ENCODE peak calls at places on chromosome 13, in seven cellular contexts. One of them, this sample, is unnamed.

GRCh38 chr13:99123101-99124045 is 77.3 kb upstream of the UBAC2 start:
- DNase-seq in A549: no peak
- DNase-seq in NB4: no peak
- DNase-seq in heart left ventricle: no peak
- DNase-seq in tibial nerve: no peak
- DNase-seq in esophagus squamous epithelium: no peak
- DNase-seq in stomach: no peak
- DNase-seq in this sample: no peak

GRCh38 chr13:43129021-43129420 is 105.6 kb downstream of the DNAJC15 start:
- DNase-seq in A549: no peak
- DNase-seq in NB4: no peak
- DNase-seq in heart left ventricle: no peak
- DNase-seq in tibial nerve: no peak
- DNase-seq in esophagus squamous epithelium: no peak
- DNase-seq in stomach: no peak
- DNase-seq in this sample: no peak

GRCh38 chr13:42266464-42266863 is 5.5 kb upstream of the AKAP11 start:
- DNase-seq in A549: no peak
- DNase-seq in NB4: no peak
- DNase-seq in heart left ventricle: no peak
- DNase-seq in tibial nerve: no peak
- DNase-seq in esophagus squamous epithelium: no peak
- DNase-seq in stomach: no peak
- DNase-seq in this sample: no peak

GRCh38 chr13:49326222-49326917 is 78.6 kb downstream of the CDADC1 start:
- DNase-seq in A549: no peak
- DNase-seq in NB4: no peak
- DNase-seq in heart left ventricle: no peak
- DNase-seq in tibial nerve: no peak
- DNase-seq in esophagus squamous epithelium: no peak
- DNase-seq in stomach: no peak
- DNase-seq in this sample: no peak

GRCh38 chr13:108455320-108455719 is 174.1 kb upstream of the MYO16 start:
- DNase-seq in A549: no peak
- DNase-seq in NB4: no peak
- DNase-seq in heart left ventricle: no peak
- DNase-seq in tibial nerve: no peak
- DNase-seq in esophagus squamous epithelium: no peak
- DNase-seq in stomach: no peak
- DNase-seq in this sample: no peak

GRCh38 chr13:87884874-87885273 is 213.7 kb downstream of the SLITRK5 start:
- DNase-seq in A549: no peak
- DNase-seq in NB4: no peak
- DNase-seq in heart left ventricle: no peak
- DNase-seq in tibial nerve: no peak
- DNase-seq in esophagus squamous epithelium: no peak
- DNase-seq in stomach: no peak
- DNase-seq in this sample: peak; percentile 28

GRCh38 chr13:28137556-28137955 is 789 bp upstream of the PAN3 start:
- DNase-seq in A549: no peak
- DNase-seq in NB4: no peak
- DNase-seq in heart left ventricle: no peak
- DNase-seq in tibial nerve: peak; percentile 10
- DNase-seq in esophagus squamous epithelium: no peak
- DNase-seq in stomach: no peak
- DNase-seq in this sample: no peak

GRCh38 chr13:27978301-27978968 is 9.3 kb upstream of the CDX2 start:
- DNase-seq in A549: no peak
- DNase-seq in NB4: no peak
- DNase-seq in heart left ventricle: no peak
- DNase-seq in tibial nerve: no peak
- DNase-seq in esophagus squamous epithelium: no peak
- DNase-seq in stomach: no peak
- DNase-seq in this sample: no peak

GRCh38 chr13:103996733-103997132 is 930.5 kb upstream of the SLC10A2 start:
- DNase-seq in A549: no peak
- DNase-seq in NB4: no peak
- DNase-seq in heart left ventricle: no peak
- DNase-seq in tibial nerve: no peak
- DNase-seq in esophagus squamous epithelium: no peak
- DNase-seq in stomach: no peak
- DNase-seq in this sample: no peak

GRCh38 chr13:98942485-98942884 is 35.4 kb downstream of the DOCK9 start:
- DNase-seq in A549: no peak
- DNase-seq in NB4: no peak
- DNase-seq in heart left ventricle: no peak
- DNase-seq in tibial nerve: no peak
- DNase-seq in esophagus squamous epithelium: no peak
- DNase-seq in stomach: no peak
- DNase-seq in this sample: no peak

GRCh38 chr13:107459430-107459829 is 755.9 kb downstream of the LIG4 start:
- DNase-seq in A549: no peak
- DNase-seq in NB4: no peak
- DNase-seq in heart left ventricle: no peak
- DNase-seq in tibial nerve: no peak
- DNase-seq in esophagus squamous epithelium: no peak
- DNase-seq in stomach: no peak
- DNase-seq in this sample: no peak

GRCh38 chr13:49995535-49996165 is 1.2 kb upstream of the TRIM13 start:
- DNase-seq in A549: no peak
- DNase-seq in NB4: peak; percentile 84
- DNase-seq in heart left ventricle: no peak
- DNase-seq in tibial nerve: no peak
- DNase-seq in esophagus squamous epithelium: no peak
- DNase-seq in stomach: no peak
- DNase-seq in this sample: no peak

GRCh38 chr13:63409791-63410351 is 1994.2 kb upstream of the PCDH20 start:
- DNase-seq in A549: no peak
- DNase-seq in NB4: no peak
- DNase-seq in heart left ventricle: no peak
- DNase-seq in tibial nerve: no peak
- DNase-seq in esophagus squamous epithelium: no peak
- DNase-seq in stomach: no peak
- DNase-seq in this sample: no peak

GRCh38 chr13:107753286-107753685 is 462.1 kb downstream of the LIG4 start:
- DNase-seq in A549: no peak
- DNase-seq in NB4: no peak
- DNase-seq in heart left ventricle: no peak
- DNase-seq in tibial nerve: no peak
- DNase-seq in esophagus squamous epithelium: no peak
- DNase-seq in stomach: no peak
- DNase-seq in this sample: no peak

GRCh38 chr13:57858376-57858775 is 226.8 kb downstream of the PCDH17 start:
- DNase-seq in A549: no peak
- DNase-seq in NB4: peak; percentile 4
- DNase-seq in heart left ventricle: no peak
- DNase-seq in tibial nerve: no peak
- DNase-seq in esophagus squamous epithelium: no peak
- DNase-seq in stomach: no peak
- DNase-seq in this sample: no peak

GRCh38 chr13:51614350-51614786 is 30.1 kb downstream of the WDFY2 start:
- DNase-seq in A549: no peak
- DNase-seq in NB4: no peak
- DNase-seq in heart left ventricle: peak; percentile 45
- DNase-seq in tibial nerve: no peak
- DNase-seq in esophagus squamous epithelium: no peak
- DNase-seq in stomach: no peak
- DNase-seq in this sample: no peak

GRCh38 chr13:33678084-33678483 is 139.9 kb upstream of the RFC3 start:
- DNase-seq in A549: no peak
- DNase-seq in NB4: no peak
- DNase-seq in heart left ventricle: no peak
- DNase-seq in tibial nerve: no peak
- DNase-seq in esophagus squamous epithelium: no peak
- DNase-seq in stomach: no peak
- DNase-seq in this sample: no peak

GRCh38 chr13:33679658-33680012 is 138.3 kb upstream of the RFC3 start:
- DNase-seq in A549: no peak
- DNase-seq in NB4: no peak
- DNase-seq in heart left ventricle: no peak
- DNase-seq in tibial nerve: no peak
- DNase-seq in esophagus squamous epithelium: no peak
- DNase-seq in stomach: no peak
- DNase-seq in this sample: no peak

GRCh38 chr13:33676700-33677048 is 141.3 kb upstream of the RFC3 start:
- DNase-seq in A549: peak; percentile 21
- DNase-seq in NB4: peak; percentile 53
- DNase-seq in heart left ventricle: peak; percentile 73
- DNase-seq in tibial nerve: peak; percentile 17
- DNase-seq in esophagus squamous epithelium: no peak
- DNase-seq in stomach: peak; percentile 64
- DNase-seq in this sample: peak; percentile 26

GRCh38 chr13:33677215-33677614 is 140.7 kb upstream of the RFC3 start:
- DNase-seq in A549: no peak
- DNase-seq in NB4: no peak
- DNase-seq in heart left ventricle: no peak
- DNase-seq in tibial nerve: no peak
- DNase-seq in esophagus squamous epithelium: no peak
- DNase-seq in stomach: no peak
- DNase-seq in this sample: no peak

GRCh38 chr13:33678906-33679657 is 138.9 kb upstream of the RFC3 start:
- DNase-seq in A549: peak; percentile 57
- DNase-seq in NB4: no peak
- DNase-seq in heart left ventricle: peak; percentile 66
- DNase-seq in tibial nerve: peak; percentile 34
- DNase-seq in esophagus squamous epithelium: no peak
- DNase-seq in stomach: peak; percentile 83
- DNase-seq in this sample: peak; percentile 38
- TF ChIP-seq POLR2A in A549: no peak
- TF ChIP-seq POLR2A in NB4: no peak
- TF ChIP-seq POLR2A in heart left ventricle: no peak
- TF ChIP-seq POLR2A in tibial nerve: no peak
- TF ChIP-seq POLR2A in esophagus squamous epithelium: no peak
- TF ChIP-seq POLR2A in stomach: no peak
- TF ChIP-seq POLR2A in this sample: no peak

DNA sequence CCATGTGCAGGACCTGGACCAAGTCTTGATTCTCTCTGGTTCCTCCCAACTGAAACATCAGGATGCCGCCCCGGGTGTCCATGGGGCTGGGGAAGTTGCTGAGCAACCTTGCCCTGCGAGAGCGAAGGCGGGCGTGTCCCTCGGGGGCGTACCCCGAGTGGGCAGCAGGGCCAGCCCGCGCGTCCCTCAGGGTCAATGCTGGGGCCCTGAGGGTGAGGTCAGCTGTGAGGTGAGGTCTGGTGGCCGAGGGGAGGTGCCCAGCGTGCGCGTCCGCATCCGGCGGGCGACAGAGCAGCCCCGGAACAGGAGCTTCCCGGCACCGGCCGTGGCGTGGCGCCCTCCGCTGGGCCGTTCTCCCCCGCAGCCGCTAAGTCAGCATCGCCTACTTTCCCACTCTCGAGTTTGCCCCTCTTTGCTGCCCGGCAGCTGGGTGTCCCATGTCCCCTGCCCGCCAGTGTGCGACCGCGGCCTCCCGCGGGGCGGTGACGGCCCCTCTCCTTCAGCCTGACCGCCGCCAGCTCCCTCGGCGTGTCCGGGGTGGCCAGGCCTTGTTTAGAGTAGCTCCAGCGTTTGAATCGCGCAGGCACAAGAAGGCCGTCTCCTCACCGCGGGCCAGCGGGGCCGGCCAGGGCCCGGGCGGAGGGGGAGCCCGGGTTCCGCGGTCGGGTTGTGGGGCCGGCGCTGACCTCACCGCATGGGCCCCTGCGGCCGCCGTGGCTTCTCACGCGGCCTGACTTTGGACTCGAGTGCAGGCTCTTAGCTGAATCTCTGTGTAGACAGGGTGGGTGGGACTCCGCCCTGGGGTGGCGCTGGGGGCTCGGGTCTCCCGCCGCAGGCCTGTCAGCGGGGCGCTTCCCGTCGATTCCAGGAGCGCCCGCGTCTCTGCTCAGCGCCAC is 33.0 kb downstream of the GJA3 start:
- DNase-seq in A549: peak; percentile 21
- DNase-seq in NB4: peak; percentile 87
- DNase-seq in heart left ventricle: peak; percentile 82
- DNase-seq in tibial nerve: peak; percentile 26
- DNase-seq in esophagus squamous epithelium: no peak
- DNase-seq in stomach: peak; percentile 70
- DNase-seq in this sample: no peak
- TF ChIP-seq POLR2A in A549: peak; percentile 49
- TF ChIP-seq POLR2A in NB4: peak; percentile 72
- TF ChIP-seq POLR2A in heart left ventricle: no peak
- TF ChIP-seq POLR2A in tibial nerve: no peak
- TF ChIP-seq POLR2A in esophagus squamous epithelium: peak; percentile 24
- TF ChIP-seq POLR2A in stomach: no peak
- TF ChIP-seq POLR2A in this sample: no peak

DNA sequence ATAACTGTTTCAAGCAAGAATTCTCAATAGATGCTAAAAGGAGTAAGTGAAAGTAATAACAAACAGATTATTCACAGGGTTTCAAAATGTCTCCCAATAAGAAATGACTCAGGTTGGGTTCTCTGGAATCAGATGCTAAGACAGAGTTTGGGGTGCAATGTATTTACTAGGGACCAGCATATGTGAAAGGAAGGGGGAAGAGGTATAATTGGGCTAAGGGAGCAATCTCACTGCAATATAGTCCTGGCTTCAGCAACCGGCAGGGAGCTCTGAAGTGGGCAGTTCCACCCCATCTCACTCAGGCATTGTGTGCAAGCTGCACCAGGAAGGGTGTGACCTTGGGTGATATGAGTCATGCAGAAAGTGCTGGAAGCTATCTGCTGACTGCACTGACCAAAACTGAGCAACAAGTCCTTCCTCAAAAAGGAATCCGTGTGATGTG is 23.4 kb downstream of the ZDHHC20 start:
- DNase-seq in A549: peak; percentile 22
- DNase-seq in NB4: peak; percentile 68
- DNase-seq in heart left ventricle: peak; percentile 79
- DNase-seq in tibial nerve: peak; percentile 56
- DNase-seq in esophagus squamous epithelium: no peak
- DNase-seq in stomach: peak; percentile 68
- DNase-seq in this sample: peak; percentile 26
- TF ChIP-seq POLR2A in A549: no peak
- TF ChIP-seq POLR2A in NB4: no peak
- TF ChIP-seq POLR2A in heart left ventricle: no peak
- TF ChIP-seq POLR2A in tibial nerve: no peak
- TF ChIP-seq POLR2A in esophagus squamous epithelium: peak; percentile 26
- TF ChIP-seq POLR2A in stomach: no peak
- TF ChIP-seq POLR2A in this sample: no peak

GRCh38 chr13:110440946-110441731 is 120.4 kb downstream of the RAB20 start:
- DNase-seq in A549: no peak
- DNase-seq in NB4: no peak
- DNase-seq in heart left ventricle: no peak
- DNase-seq in tibial nerve: no peak
- DNase-seq in esophagus squamous epithelium: no peak
- DNase-seq in stomach: no peak
- DNase-seq in this sample: no peak

GRCh38 chr13:110445183-110445582 is 116.3 kb downstream of the RAB20 start:
- DNase-seq in A549: no peak
- DNase-seq in NB4: peak; percentile 89
- DNase-seq in heart left ventricle: no peak
- DNase-seq in tibial nerve: no peak
- DNase-seq in esophagus squamous epithelium: no peak
- DNase-seq in stomach: no peak
- DNase-seq in this sample: no peak

GRCh38 chr13:110444226-110444653 is 117.3 kb downstream of the RAB20 start:
- DNase-seq in A549: no peak
- DNase-seq in NB4: peak; percentile 59
- DNase-seq in heart left ventricle: no peak
- DNase-seq in tibial nerve: peak; percentile 43
- DNase-seq in esophagus squamous epithelium: no peak
- DNase-seq in stomach: no peak
- DNase-seq in this sample: no peak

GRCh38 chr13:110443633-110444225 is 117.8 kb downstream of the RAB20 start:
- DNase-seq in A549: no peak
- DNase-seq in NB4: no peak
- DNase-seq in heart left ventricle: no peak
- DNase-seq in tibial nerve: no peak
- DNase-seq in esophagus squamous epithelium: no peak
- DNase-seq in stomach: no peak
- DNase-seq in this sample: no peak

GRCh38 chr13:110442946-110443632 is 118.4 kb downstream of the RAB20 start:
- DNase-seq in A549: no peak
- DNase-seq in NB4: peak; percentile 28
- DNase-seq in heart left ventricle: no peak
- DNase-seq in tibial nerve: no peak
- DNase-seq in esophagus squamous epithelium: no peak
- DNase-seq in stomach: no peak
- DNase-seq in this sample: peak; percentile 68
- TF ChIP-seq POLR2A in A549: no peak
- TF ChIP-seq POLR2A in NB4: no peak
- TF ChIP-seq POLR2A in heart left ventricle: no peak
- TF ChIP-seq POLR2A in tibial nerve: no peak
- TF ChIP-seq POLR2A in esophagus squamous epithelium: no peak
- TF ChIP-seq POLR2A in stomach: no peak
- TF ChIP-seq POLR2A in this sample: no peak